ENCODE peak calls at places on chromosome 16, in five cellular contexts. C, R, F, I and M are unnamed samples.
A peak's percentile ranks its signal among the peaks of the same experiment; 100 is the strongest.

GRCh38 chr16:29825145-29826044 is 5.1 kb downstream of the MVP start:
- DNase-seq in C (no peak), R (no peak), F (peak; percentile 77), I (no peak), M (peak; percentile 67)

GRCh38 chr16:4663756-4664465 is 29.5 kb upstream of the NUDT16L1 start:
- DNase-seq in C (no peak), R (no peak), F (no peak), I (no peak), M (no peak)

GRCh38 chr16:86457621-86458456 is 52.5 kb upstream of the FOXF1 start:
- DNase-seq in C (no peak), R (peak; percentile 80), F (no peak), I (no peak), M (peak; percentile 49)

GRCh38 chr16:4231367-4231766 is 10.5 kb downstream of the SRL start:
- DNase-seq in C (no peak), R (no peak), F (no peak), I (no peak), M (no peak)

GRCh38 chr16:28534542-28535373 is 4.0 kb downstream of the NUPR1 start:
- DNase-seq in C (no peak), R (peak; percentile 55), F (no peak), I (no peak), M (peak; percentile 51)

GRCh38 chr16:67245674-67246080 is 1.6 kb downstream of the FHOD1 start:
- DNase-seq in C (no peak), R (no peak), F (no peak), I (no peak), M (no peak)

GRCh38 chr16:88882358-88883030 is 16.0 kb upstream of the PABPN1L start:
- DNase-seq in C (no peak), R (no peak), F (peak; percentile 49), I (no peak), M (no peak)

GRCh38 chr16:10965440-10966039 is 21.2 kb downstream of the CLEC16A start:
- DNase-seq in C (no peak), R (no peak), F (peak; percentile 94), I (no peak), M (no peak)

GRCh38 chr16:68076560-68076959 is 8.6 kb upstream of the NFATC3 start:
- DNase-seq in C (no peak), R (no peak), F (no peak), I (no peak), M (no peak)

GRCh38 chr16:86383488-86384262 is 126.7 kb upstream of the FOXF1 start:
- DNase-seq in C (no peak), R (peak; percentile 77), F (no peak), I (no peak), M (peak; percentile 74)

GRCh38 chr16:20004931-20005330 is 68.8 kb downstream of the GPR139 start:
- DNase-seq in C (no peak), R (no peak), F (no peak), I (no peak), M (no peak)

GRCh38 chr16:49650603-49651002 is 205.3 kb downstream of the ZNF423 start:
- DNase-seq in C (no peak), R (no peak), F (no peak), I (no peak), M (no peak)

GRCh38 chr16:23147666-23148065 is 1.6 kb downstream of the USP31 start:
- DNase-seq in C (no peak), R (no peak), F (no peak), I (no peak), M (no peak)

GRCh38 chr16:6016530-6017184 is 919.1 kb upstream of the EEF2KMT start:
- DNase-seq in C (no peak), R (no peak), F (no peak), I (no peak), M (no peak)

GRCh38 chr16:88383401-88384221 is 852 bp downstream of the ZNF469 start:
- DNase-seq in C (no peak), R (peak; percentile 27), F (no peak), I (no peak), M (no peak)

GRCh38 chr16:50667497-50668367 is 13.4 kb downstream of the SNX20 start:
- DNase-seq in C (no peak), R (no peak), F (peak; percentile 19), I (no peak), M (no peak)

GRCh38 chr16:31111881-31112466 is 3.8 kb downstream of the BCKDK start:
- DNase-seq in C (no peak), R (no peak), F (no peak), I (no peak), M (no peak)

GRCh38 chr16:67846320-67847063 is at the start of gene NUTF2:
- DNase-seq in C (peak; percentile 92), R (peak; percentile 78), F (peak; percentile 97), I (peak; percentile 91), M (peak; percentile 89)

GRCh38 chr16:49811630-49812334 is 44.1 kb downstream of the ZNF423 start:
- DNase-seq in C (no peak), R (no peak), F (no peak), I (no peak), M (no peak)

GRCh38 chr16:89764711-89765201 is 43.4 kb downstream of the ZNF276 start:
- DNase-seq in C (no peak), R (no peak), F (peak; percentile 94), I (peak; percentile 6), M (no peak)

GRCh38 chr16:84198401-84198800 is 7.4 kb downstream of the ADAD2 start:
- DNase-seq in C (no peak), R (peak; percentile 27), F (no peak), I (no peak), M (peak; percentile 49)